ENCODE peak calls at places on chromosome 7, in six cellular contexts. Z is posterior cingulate gyrus, N is astrocyte of the spinal cord, B is HuH-7.5, U is AG10803, S is tibial nerve. F is an unnamed sample.
A peak's percentile ranks its signal among the peaks of the same experiment; 100 is the strongest.

GRCh38 chr7:130446285-130446684 is 5.5 kb upstream of the CEP41 start:
- DNase-seq in Z (no peak), N (no peak), B (no peak), U (no peak), S (no peak), F (no peak)

GRCh38 chr7:94145602-94146001 is 141.4 kb upstream of the BET1 start:
- DNase-seq in Z (no peak), N (peak; percentile 44), B (no peak), U (peak; percentile 43), S (no peak), F (no peak)

GRCh38 chr7:5827755-5828154 is 46.3 kb upstream of the RNF216 start:
- DNase-seq in Z (no peak), N (no peak), B (peak; percentile 55), U (no peak), S (no peak), F (no peak)

GRCh38 chr7:112013262-112013661 is 192.9 kb downstream of the DOCK4 start:
- DNase-seq in Z (no peak), N (no peak), B (peak; percentile 22), U (no peak), S (no peak), F (no peak)

GRCh38 chr7:87067788-87068187 is 8.3 kb upstream of the ELAPOR2 start:
- DNase-seq in Z (no peak), N (no peak), B (no peak), U (no peak), S (no peak), F (no peak)

GRCh38 chr7:29611941-29612527 is 48.4 kb downstream of the PRR15 start:
- DNase-seq in Z (no peak), N (no peak), B (no peak), U (no peak), S (no peak), F (no peak)

GRCh38 chr7:122306320-122307227 is 2.0 kb upstream of the FEZF1 start:
- DNase-seq in Z (no peak), N (no peak), B (no peak), U (no peak), S (no peak), F (no peak)

GRCh38 chr7:128031901-128032604 is 816 bp upstream of the LRRC4 start:
- DNase-seq in Z (no peak), N (peak; percentile 87), B (no peak), U (peak; percentile 83), S (no peak), F (no peak)

GRCh38 chr7:107758667-107759066 is 14.7 kb downstream of the CBLL1 start:
- DNase-seq in Z (no peak), N (no peak), B (no peak), U (no peak), S (no peak), F (no peak)

GRCh38 chr7:159015894-159016410 is 128.7 kb downstream of the VIPR2 start:
- DNase-seq in Z (peak; percentile 19), N (no peak), B (no peak), U (no peak), S (no peak), F (no peak)

GRCh38 chr7:151076863-151077704 is 3.5 kb downstream of the FASTK start:
- DNase-seq in Z (peak; percentile 67), N (no peak), B (peak; percentile 69), U (no peak), S (no peak), F (no peak)

GRCh38 chr7:7976677-7977076 is 8.1 kb downstream of the GLCCI1 start:
- DNase-seq in Z (no peak), N (no peak), B (no peak), U (no peak), S (no peak), F (no peak)

GRCh38 chr7:15209385-15209784 is 306.8 kb upstream of the DGKB start:
- DNase-seq in Z (no peak), N (no peak), B (no peak), U (no peak), S (no peak), F (no peak)

GRCh38 chr7:26490631-26491624 is 199.3 kb downstream of the SNX10 start:
- DNase-seq in Z (no peak), N (no peak), B (no peak), U (no peak), S (no peak), F (no peak)